ENCODE peak calls at places on chromosomes 1 and 21, in four cellular contexts. T is endodermal cell, A is HFFc6, L is cardiac septum. Q is an unnamed sample.

GRCh38 chr1:101520302-101520701 is 283.5 kb downstream of the S1PR1 start:
- DNase-seq in T (peak), A (peak), L (no peak), Q (no peak)

GRCh38 chr1:59718989-59719360 is 95.8 kb upstream of the HOOK1 start:
- DNase-seq in T (no peak), A (no peak), L (no peak), Q (no peak)

GRCh38 chr1:201557572-201557958 is 18.6 kb downstream of the NAV1 start:
- DNase-seq in T (no peak), A (no peak), L (no peak), Q (no peak)

GRCh38 chr21:39453571-39454179 is 1.9 kb downstream of the SH3BGR start:
- DNase-seq in T (no peak), A (no peak), L (no peak), Q (no peak)

GRCh38 chr1:40825430-40825778 is 36.8 kb downstream of the CITED4 start:
- DNase-seq in T (peak), A (no peak), L (no peak), Q (no peak)

GRCh38 chr21:33101300-33102005 is 31.5 kb downstream of the OLIG1 start:
- DNase-seq in T (peak), A (no peak), L (no peak), Q (no peak)

GRCh38 chr1:118247593-118247992 is 62.6 kb upstream of the SPAG17 start:
- DNase-seq in T (peak), A (peak), L (no peak), Q (no peak)

GRCh38 chr1:10530281-10530740 is 55.6 kb downstream of the PEX14 start:
- DNase-seq in T (peak), A (no peak), L (no peak), Q (no peak)

GRCh38 chr21:42250422-42251403 is 31.8 kb downstream of the ABCG1 start:
- DNase-seq in T (no peak), A (no peak), L (no peak), Q (no peak)

GRCh38 chr21:26840912-26841311 is 4.3 kb downstream of the ADAMTS1 start:
- DNase-seq in T (no peak), A (peak), L (no peak), Q (no peak)

GRCh38 chr1:233520510-233521191 is 93.3 kb upstream of the KCNK1 start:
- DNase-seq in T (no peak), A (no peak), L (no peak), Q (no peak)

GRCh38 chr1:243657793-243658192 is 192.2 kb downstream of the AKT3 start:
- DNase-seq in T (no peak), A (no peak), L (no peak), Q (no peak)

GRCh38 chr1:64963466-64963865 is 2.9 kb downstream of the JAK1 start:
- DNase-seq in T (no peak), A (no peak), L (no peak), Q (no peak)

GRCh38 chr21:34667761-34668160 is 1.0 kb upstream of the CLIC6 start:
- DNase-seq in T (no peak), A (no peak), L (no peak), Q (no peak)

GRCh38 chr1:186225089-186225488 is 150.0 kb downstream of the TPR start:
- DNase-seq in T (no peak), A (peak), L (no peak), Q (no peak)

GRCh38 chr1:23555225-23555801 is 4.0 kb downstream of the ID3 start:
- DNase-seq in T (peak), A (no peak), L (no peak), Q (no peak)

GRCh38 chr1:198387587-198387986 is 152.9 kb downstream of the ATP6V1G3 start:
- DNase-seq in T (no peak), A (peak), L (no peak), Q (no peak)

GRCh38 chr21:43917515-43918384 is 52.7 kb downstream of the AGPAT3 start:
- DNase-seq in T (no peak), A (no peak), L (peak), Q (peak)

GRCh38 chr1:39733161-39733560 is 5.5 kb upstream of the PPIE start:
- DNase-seq in T (no peak), A (no peak), L (no peak), Q (no peak)

GRCh38 chr1:175269151-175269550 is 76.6 kb upstream of the KIAA0040 start:
- DNase-seq in T (peak), A (no peak), L (no peak), Q (no peak)

GRCh38 chr1:197150336-197151005 is 4.0 kb upstream of the ASPM start:
- DNase-seq in T (no peak), A (no peak), L (no peak), Q (no peak)

GRCh38 chr1:185567006-185567405 is 167.2 kb upstream of the HMCN1 start:
- DNase-seq in T (no peak), A (peak), L (no peak), Q (no peak)

GRCh38 chr1:173113015-173113741 is 62.4 kb upstream of the TNFSF18 start:
- DNase-seq in T (no peak), A (peak), L (no peak), Q (no peak)

GRCh38 chr1:77649127-77649526 is 33.3 kb downstream of the ZZZ3 start:
- DNase-seq in T (no peak), A (no peak), L (no peak), Q (no peak)

GRCh38 chr1:26335774-26336476 is 18.0 kb downstream of the CRYBG2 start:
- DNase-seq in T (no peak), A (no peak), L (no peak), Q (no peak)

Q was measured in chondrocyte.